ENCODE peak calls at places on chromosomes 13 and 19, in five cellular contexts. I, L, Y, E and O are unnamed samples.

GRCh38 chr13:35630551-35631275 is 154.2 kb upstream of the MAB21L1 start:
- DNase-seq in I (no peak), L (peak), Y (peak), E (peak), O (no peak)

GRCh38 chr13:20197361-20197834 is 4.7 kb upstream of the GJB2 start:
- DNase-seq in I (no peak), L (peak), Y (peak), E (peak), O (no peak)

GRCh38 chr19:43651758-43652545 is 12.3 kb upstream of the CADM4 start:
- DNase-seq in I (no peak), L (peak), Y (peak), E (peak), O (peak)

GRCh38 chr13:100130092-100130491 is 41.2 kb downstream of the PCCA start:
- DNase-seq in I (no peak), L (no peak), Y (no peak), E (no peak), O (no peak)

GRCh38 chr13:50125306-50125555 is 110.0 kb downstream of the KCNRG start:
- DNase-seq in I (no peak), L (no peak), Y (no peak), E (no peak), O (no peak)

GRCh38 chr19:10407102-10407501 is 3.8 kb upstream of the CDC37 start:
- DNase-seq in I (no peak), L (no peak), Y (no peak), E (no peak), O (no peak)

GRCh38 chr19:55179570-55180484 is at the start of gene SYT5:
- DNase-seq in I (no peak), L (peak), Y (no peak), E (peak), O (peak)

GRCh38 chr13:66159526-66159925 is 1070.6 kb downstream of the PCDH9 start:
- DNase-seq in I (no peak), L (no peak), Y (no peak), E (no peak), O (no peak)

GRCh38 chr19:1259206-1259872 is 9.8 kb upstream of the CIRBP start:
- DNase-seq in I (peak), L (no peak), Y (peak), E (peak), O (no peak)

GRCh38 chr13:48334534-48335127 is 31.1 kb downstream of the RB1 start:
- DNase-seq in I (peak), L (no peak), Y (peak), E (peak), O (no peak)

GRCh38 chr19:17237747-17238706 is 7.7 kb downstream of the NR2F6 start:
- DNase-seq in I (no peak), L (no peak), Y (no peak), E (no peak), O (no peak)

GRCh38 chr13:66915596-66916185 is 314.4 kb downstream of the PCDH9 start:
- DNase-seq in I (no peak), L (no peak), Y (no peak), E (no peak), O (no peak)

GRCh38 chr19:12939292-12939606 is 840 bp downstream of the CALR start:
- DNase-seq in I (no peak), L (no peak), Y (no peak), E (no peak), O (no peak)

GRCh38 chr19:46615966-46616365 is 8.9 kb downstream of the PTGIR start:
- DNase-seq in I (no peak), L (no peak), Y (no peak), E (no peak), O (no peak)

GRCh38 chr13:49584771-49585182 is 581 bp downstream of the RCBTB1 start:
- DNase-seq in I (no peak), L (no peak), Y (no peak), E (no peak), O (no peak)

GRCh38 chr19:289651-290538 is 1.3 kb downstream of the PLPP2 start:
- DNase-seq in I (no peak), L (peak), Y (peak), E (peak), O (peak)

GRCh38 chr13:108963846-108964600 is 334.6 kb downstream of the MYO16 start:
- DNase-seq in I (no peak), L (no peak), Y (no peak), E (no peak), O (no peak)

GRCh38 chr19:33405491-33406461 is 32.3 kb downstream of the CEBPG start:
- DNase-seq in I (no peak), L (no peak), Y (no peak), E (peak), O (no peak)

GRCh38 chr19:6260376-6260775 is 19.4 kb downstream of the MLLT1 start:
- DNase-seq in I (no peak), L (no peak), Y (no peak), E (no peak), O (no peak)

GRCh38 chr19:45517238-45517637 is 10.0 kb downstream of the VASP start:
- DNase-seq in I (no peak), L (peak), Y (no peak), E (no peak), O (no peak)

GRCh38 chr13:26074706-26075105 is 22.9 kb upstream of the SHISA2 start:
- DNase-seq in I (no peak), L (no peak), Y (peak), E (no peak), O (no peak)

GRCh38 chr13:113976711-113977684 is 3.1 kb upstream of the C13orf46 start:
- DNase-seq in I (no peak), L (no peak), Y (no peak), E (no peak), O (no peak)

GRCh38 chr13:41652735-41653361 is 195.5 kb downstream of the RGCC start:
- DNase-seq in I (no peak), L (peak), Y (peak), E (peak), O (no peak)

GRCh38 chr19:932647-933552 is 7.1 kb downstream of the ARID3A start:
- DNase-seq in I (no peak), L (no peak), Y (no peak), E (peak), O (no peak)

GRCh38 chr13:111153977-111154332 is 38.8 kb downstream of the ARHGEF7 start:
- DNase-seq in I (no peak), L (peak), Y (peak), E (no peak), O (no peak)

GRCh38 chr19:29283366-29283765 is 70.4 kb upstream of the UQCRFS1 start:
- DNase-seq in I (no peak), L (no peak), Y (no peak), E (no peak), O (no peak)

GRCh38 chr19:16608290-16608704 is 19.7 kb downstream of the MED26 start:
- DNase-seq in I (no peak), L (no peak), Y (no peak), E (no peak), O (no peak)

GRCh38 chr19:18675779-18676178 is 7.7 kb upstream of the CRTC1 start:
- DNase-seq in I (no peak), L (peak), Y (no peak), E (no peak), O (no peak)

GRCh38 chr19:33473644-33474305 is 47.8 kb downstream of the PEPD start:
- DNase-seq in I (no peak), L (no peak), Y (no peak), E (no peak), O (no peak)

GRCh38 chr19:10885241-10886169 is 14.2 kb downstream of the CARM1 start:
- DNase-seq in I (no peak), L (no peak), Y (no peak), E (no peak), O (no peak)

GRCh38 chr13:80529734-80530133 is 188.8 kb upstream of the SPRY2 start:
- DNase-seq in I (no peak), L (no peak), Y (no peak), E (no peak), O (no peak)

GRCh38 chr19:3359850-3360493 is 6.4 kb upstream of the NFIC start:
- DNase-seq in I (no peak), L (peak), Y (no peak), E (peak), O (no peak)

GRCh38 chr13:46179576-46180368 is 2.2 kb downstream of the LCP1 start:
- DNase-seq in I (no peak), L (peak), Y (no peak), E (no peak), O (no peak)

GRCh38 chr19:38506723-38507550 is 73.4 kb downstream of the RYR1 start:
- DNase-seq in I (peak), L (peak), Y (peak), E (peak), O (peak)

GRCh38 chr19:38437295-38437694 is 3.8 kb downstream of the RYR1 start:
- DNase-seq in I (no peak), L (no peak), Y (no peak), E (no peak), O (no peak)

GRCh38 chr19:40139533-40140287 is 49.0 kb upstream of the ZNF780A start:
- DNase-seq in I (no peak), L (peak), Y (peak), E (peak), O (peak)

GRCh38 chr13:98350746-98351330 is 173.8 kb upstream of the RNF113B start:
- DNase-seq in I (no peak), L (no peak), Y (no peak), E (no peak), O (no peak)

GRCh38 chr13:98349731-98350305 is 172.7 kb upstream of the RNF113B start:
- DNase-seq in I (no peak), L (no peak), Y (peak), E (peak), O (no peak)

GRCh38 chr13:98351636-98352035 is 174.6 kb upstream of the RNF113B start:
- DNase-seq in I (no peak), L (no peak), Y (no peak), E (no peak), O (no peak)

GRCh38 chr13:98346904-98347636 is 170.0 kb upstream of the RNF113B start:
- DNase-seq in I (no peak), L (no peak), Y (no peak), E (no peak), O (no peak)

DNA sequence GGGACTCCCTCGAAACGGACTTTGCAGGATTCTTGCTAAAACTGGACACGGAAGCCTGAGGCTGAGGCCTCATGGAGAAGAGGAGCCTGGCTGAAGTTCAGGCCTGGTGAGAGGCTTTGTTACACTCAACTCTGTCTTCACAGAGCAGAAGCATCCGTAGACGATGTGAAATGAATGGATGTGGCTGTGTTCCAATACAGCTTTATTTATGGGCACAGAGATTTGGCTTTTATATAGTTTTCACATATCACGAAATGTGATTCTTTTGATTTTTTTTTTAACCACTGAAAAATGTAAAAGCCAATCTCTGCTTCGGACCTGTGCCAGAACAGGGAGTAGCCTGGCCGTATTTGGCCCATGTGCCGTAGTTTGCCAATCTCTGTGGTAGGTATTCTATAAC is 171.4 kb upstream of the RNF113B start:
- DNase-seq in I (no peak), L (no peak), Y (no peak), E (no peak), O (no peak)
- TF ChIP-seq RAD21 in I (no peak), L (no peak), Y (no peak), E (no peak), O (no peak)

GRCh38 chr13:106450991-106451390 is 84.5 kb downstream of the EFNB2 start:
- DNase-seq in I (no peak), L (no peak), Y (no peak), E (no peak), O (no peak)
- TF ChIP-seq TAF1 in I (no peak), L (no peak), Y (no peak), E (no peak), O (no peak)

GRCh38 chr13:99085139-99085845 is 107.4 kb upstream of the DOCK9 start:
- DNase-seq in I (no peak), L (peak), Y (no peak), E (no peak), O (no peak)
- H3K4me2 ChIP-seq in I (peak), L (peak), Y (peak), E (peak), O (peak)

GRCh38 chr19:22625266-22626035 is 8.7 kb upstream of the ZNF492 start:
- DNase-seq in I (no peak), L (no peak), Y (no peak), E (no peak), O (no peak)

GRCh38 chr19:22623841-22624221 is 10.3 kb upstream of the ZNF492 start:
- DNase-seq in I (no peak), L (no peak), Y (no peak), E (no peak), O (no peak)

GRCh38 chr19:22622020-22622419 is 12.1 kb upstream of the ZNF492 start:
- DNase-seq in I (no peak), L (no peak), Y (no peak), E (no peak), O (no peak)

GRCh38 chr19:22620912-22621311 is 13.2 kb upstream of the ZNF492 start:
- DNase-seq in I (no peak), L (no peak), Y (no peak), E (no peak), O (no peak)

DNA sequence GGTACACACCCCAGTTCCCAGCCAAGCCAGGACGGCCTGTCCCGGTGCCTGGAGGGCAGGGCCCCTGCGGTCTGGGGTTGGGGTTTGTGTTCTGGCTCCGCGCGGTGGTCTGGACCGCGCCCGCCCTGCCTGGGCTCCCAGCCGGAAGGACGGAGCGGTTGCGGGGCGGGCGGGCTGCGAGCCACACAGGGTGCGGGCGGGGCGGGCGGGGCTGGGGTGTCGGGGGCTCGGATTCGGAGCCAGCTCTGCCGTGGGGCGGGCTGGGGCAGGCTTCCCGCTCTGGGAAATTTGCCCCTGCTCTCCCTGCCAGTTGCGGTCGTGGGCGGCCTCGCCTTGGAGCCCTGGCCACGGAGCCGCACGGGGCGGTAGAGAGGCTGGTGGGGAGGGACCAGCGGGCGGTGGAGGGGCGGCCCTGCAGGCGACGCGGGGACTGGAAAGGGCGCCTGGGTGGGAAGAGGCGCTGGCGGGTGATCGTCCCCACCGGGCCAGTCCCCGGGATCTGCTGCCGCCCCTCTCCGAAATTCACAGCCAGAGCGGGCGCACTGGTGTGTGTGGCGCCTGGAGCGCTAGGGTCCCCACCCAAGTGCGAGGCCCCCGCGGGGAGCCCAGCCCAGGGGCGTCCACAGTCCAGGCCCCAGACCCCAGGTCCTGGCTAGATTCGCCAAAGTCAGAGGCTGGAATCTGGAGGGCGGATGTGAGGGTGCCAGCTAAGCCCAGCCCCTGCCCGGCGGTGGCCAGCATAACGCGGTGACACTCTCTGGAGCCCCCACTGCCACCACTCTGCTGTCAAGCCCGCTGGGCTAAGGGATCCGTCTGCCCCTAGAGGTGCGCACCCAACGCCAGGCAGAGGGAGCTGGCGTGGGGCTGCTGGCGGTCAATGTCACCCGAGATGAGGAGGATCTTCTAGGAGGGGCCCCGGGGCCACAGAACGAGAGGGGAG is 11.0 kb upstream of the ZNF492 start:
- DNase-seq in I (no peak), L (no peak), Y (no peak), E (peak), O (no peak)
- TF ChIP-seq RAD21 in I (no peak), L (no peak), Y (no peak), E (no peak), O (no peak)

GRCh38 chr13:75151081-75151643 is 330.8 kb downstream of the TBC1D4 start:
- DNase-seq in I (no peak), L (no peak), Y (no peak), E (no peak), O (no peak)
- TF ChIP-seq TAF1 in I (no peak), L (no peak), Y (no peak), E (no peak), O (no peak)

DNA sequence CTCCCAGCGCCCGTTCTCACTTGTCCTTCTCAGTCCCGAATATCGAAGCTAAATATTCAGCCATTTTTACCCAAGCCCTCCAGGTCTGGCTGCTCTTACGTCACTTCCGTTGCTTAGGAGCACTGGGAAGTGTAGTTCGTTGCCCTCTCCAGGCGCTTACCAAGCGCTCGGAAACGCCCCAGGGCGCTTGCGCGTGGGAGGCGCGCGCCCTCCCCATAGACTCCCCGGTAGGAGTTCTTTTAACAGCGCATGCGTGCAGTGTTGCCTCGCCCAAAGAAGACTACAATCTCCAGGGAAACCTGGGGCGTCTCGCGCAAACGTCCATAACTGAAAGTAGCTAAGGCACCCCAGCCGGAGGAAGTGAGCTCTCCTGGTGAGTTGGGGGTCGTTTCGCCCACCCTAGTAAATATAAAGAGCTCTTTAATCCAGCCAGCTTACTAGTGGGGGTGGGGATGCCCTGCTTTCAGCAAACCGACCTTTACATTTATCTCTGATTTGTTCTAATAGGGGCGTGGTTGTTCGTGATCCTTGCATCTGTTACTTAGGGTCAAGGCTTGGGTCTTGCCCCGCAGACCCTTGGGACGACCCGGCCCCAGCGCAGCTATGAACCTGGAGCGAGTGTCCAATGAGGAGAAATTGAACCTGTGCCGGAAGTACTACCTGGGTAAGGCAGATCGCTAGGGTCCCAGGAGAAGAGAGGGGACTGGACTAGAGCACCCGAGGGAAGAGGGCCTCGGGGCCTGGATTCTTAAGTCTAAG is at the start of the genes PSENEN and U2AF1L4:
- DNase-seq in I (peak), L (peak), Y (peak), E (peak), O (peak)
- H3K4me2 ChIP-seq in I (peak), L (peak), Y (peak), E (peak), O (peak)

GRCh38 chr13:112877066-112877465 is 91.9 kb upstream of the MCF2L start:
- DNase-seq in I (no peak), L (no peak), Y (no peak), E (no peak), O (no peak)

GRCh38 chr13:112876305-112877000 is 92.6 kb upstream of the MCF2L start:
- DNase-seq in I (no peak), L (no peak), Y (no peak), E (no peak), O (no peak)

GRCh38 chr13:112879283-112879833 is 89.7 kb upstream of the MCF2L start:
- DNase-seq in I (no peak), L (no peak), Y (no peak), E (no peak), O (no peak)

GRCh38 chr13:112877976-112878955 is 90.7 kb upstream of the MCF2L start:
- DNase-seq in I (no peak), L (no peak), Y (no peak), E (no peak), O (no peak)

DNA sequence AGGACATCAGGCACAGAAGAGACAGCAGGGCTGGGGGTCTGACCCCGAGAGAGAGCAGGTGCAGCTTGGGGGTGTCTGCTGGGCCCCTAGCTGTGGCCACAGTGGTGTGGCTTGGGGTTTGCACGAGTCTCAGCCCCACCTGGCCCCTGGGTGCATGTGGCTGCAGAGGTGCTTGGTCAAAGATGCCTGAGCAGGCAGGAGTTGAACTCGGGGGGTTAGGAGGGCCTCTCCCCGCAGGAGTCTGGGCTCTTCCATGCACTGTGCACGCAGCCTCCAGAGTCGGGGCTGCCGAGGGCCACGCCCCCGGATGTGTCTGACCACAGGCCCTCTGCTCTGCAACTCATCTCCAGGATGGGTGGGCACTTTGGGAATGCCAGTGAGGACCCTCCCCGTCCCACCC is 91.5 kb upstream of the MCF2L start:
- DNase-seq in I (no peak), L (no peak), Y (no peak), E (no peak), O (no peak)
- TF ChIP-seq RAD21 in I (no peak), L (no peak), Y (no peak), E (no peak), O (no peak)